ENCODE peak calls at places on chromosomes 6 and 20, in ten cellular contexts. One of them, this sample, is unnamed.

GRCh38 chr6:147106759-147107401 is 97.3 kb upstream of the STXBP5 start:
- DNase-seq in B cell: no peak
- DNase-seq in right lobe of liver: no peak
- DNase-seq in head of caudate nucleus: no peak
- DNase-seq in mucosa of descending colon: no peak
- DNase-seq in NCI-H510A treated with DMSO at 0.1 percent for 48 hours: no peak
- DNase-seq in epithelial cell of esophagus: peak
- DNase-seq in stromal cell of bone marrow: peak
- DNase-seq in aorta: peak
- DNase-seq in SHP77: peak
- DNase-seq in this sample: no peak

GRCh38 chr6:35415065-35415880 is 36.9 kb upstream of the FANCE start:
- DNase-seq in B cell: no peak
- DNase-seq in NCI-H510A treated with DMSO at 0.1 percent for 48 hours: peak
- DNase-seq in stromal cell of bone marrow: peak
- DNase-seq in mucosa of descending colon: peak
- DNase-seq in right lobe of liver: peak
- DNase-seq in head of caudate nucleus: peak
- DNase-seq in epithelial cell of esophagus: peak
- DNase-seq in SHP77: peak
- DNase-seq in aorta: peak
- DNase-seq in this sample: peak

GRCh38 chr20:3706774-3707507 is 5.5 kb downstream of the SIGLEC1 start:
- DNase-seq in NCI-H510A treated with DMSO at 0.1 percent for 48 hours: no peak
- DNase-seq in right lobe of liver: no peak
- DNase-seq in mucosa of descending colon: no peak
- DNase-seq in epithelial cell of esophagus: peak
- DNase-seq in stromal cell of bone marrow: peak
- DNase-seq in B cell: no peak
- DNase-seq in aorta: no peak
- DNase-seq in SHP77: no peak
- DNase-seq in head of caudate nucleus: no peak
- DNase-seq in this sample: peak

GRCh38 chr6:140320081-140320798 is 945.8 kb upstream of the CITED2 start:
- DNase-seq in B cell: peak
- DNase-seq in aorta: no peak
- DNase-seq in right lobe of liver: no peak
- DNase-seq in epithelial cell of esophagus: no peak
- DNase-seq in head of caudate nucleus: no peak
- DNase-seq in SHP77: no peak
- DNase-seq in NCI-H510A treated with DMSO at 0.1 percent for 48 hours: no peak
- DNase-seq in mucosa of descending colon: no peak
- DNase-seq in stromal cell of bone marrow: no peak
- DNase-seq in this sample: no peak

GRCh38 chr6:35711731-35712130 is 23.0 kb upstream of the FKBP5 start:
- DNase-seq in right lobe of liver: peak
- DNase-seq in NCI-H510A treated with DMSO at 0.1 percent for 48 hours: no peak
- DNase-seq in head of caudate nucleus: no peak
- DNase-seq in B cell: no peak
- DNase-seq in mucosa of descending colon: no peak
- DNase-seq in aorta: no peak
- DNase-seq in epithelial cell of esophagus: no peak
- DNase-seq in SHP77: no peak
- DNase-seq in stromal cell of bone marrow: no peak
- DNase-seq in this sample: no peak

GRCh38 chr6:28867078-28867414 is 56.7 kb downstream of the TRIM27 start:
- DNase-seq in head of caudate nucleus: peak
- DNase-seq in right lobe of liver: no peak
- DNase-seq in SHP77: peak
- DNase-seq in B cell: no peak
- DNase-seq in aorta: no peak
- DNase-seq in NCI-H510A treated with DMSO at 0.1 percent for 48 hours: no peak
- DNase-seq in epithelial cell of esophagus: peak
- DNase-seq in stromal cell of bone marrow: no peak
- DNase-seq in mucosa of descending colon: peak
- DNase-seq in this sample: no peak

GRCh38 chr6:82118150-82118562 is 129.4 kb downstream of the IBTK start:
- DNase-seq in right lobe of liver: no peak
- DNase-seq in aorta: no peak
- DNase-seq in epithelial cell of esophagus: peak
- DNase-seq in SHP77: no peak
- DNase-seq in mucosa of descending colon: no peak
- DNase-seq in B cell: no peak
- DNase-seq in head of caudate nucleus: no peak
- DNase-seq in NCI-H510A treated with DMSO at 0.1 percent for 48 hours: no peak
- DNase-seq in stromal cell of bone marrow: no peak
- DNase-seq in this sample: no peak

GRCh38 chr6:63635563-63636515 is at the start of gene PHF3:
- DNase-seq in epithelial cell of esophagus: peak
- DNase-seq in aorta: peak
- DNase-seq in B cell: peak
- DNase-seq in SHP77: peak
- DNase-seq in head of caudate nucleus: peak
- DNase-seq in NCI-H510A treated with DMSO at 0.1 percent for 48 hours: peak
- DNase-seq in right lobe of liver: peak
- DNase-seq in mucosa of descending colon: peak
- DNase-seq in stromal cell of bone marrow: peak
- DNase-seq in this sample: peak

GRCh38 chr6:161273356-161273751 is 507 bp downstream of the AGPAT4 start:
- DNase-seq in NCI-H510A treated with DMSO at 0.1 percent for 48 hours: no peak
- DNase-seq in SHP77: no peak
- DNase-seq in epithelial cell of esophagus: peak
- DNase-seq in mucosa of descending colon: no peak
- DNase-seq in B cell: peak
- DNase-seq in head of caudate nucleus: peak
- DNase-seq in right lobe of liver: no peak
- DNase-seq in stromal cell of bone marrow: peak
- DNase-seq in aorta: peak
- DNase-seq in this sample: peak

GRCh38 chr6:125066964-125067363 is 86.6 kb upstream of the TPD52L1 start:
- DNase-seq in epithelial cell of esophagus: peak
- DNase-seq in NCI-H510A treated with DMSO at 0.1 percent for 48 hours: no peak
- DNase-seq in head of caudate nucleus: no peak
- DNase-seq in stromal cell of bone marrow: no peak
- DNase-seq in aorta: no peak
- DNase-seq in right lobe of liver: no peak
- DNase-seq in B cell: no peak
- DNase-seq in mucosa of descending colon: no peak
- DNase-seq in SHP77: no peak
- DNase-seq in this sample: no peak

GRCh38 chr6:65448806-65449397 is 258.1 kb downstream of the EYS start:
- DNase-seq in stromal cell of bone marrow: no peak
- DNase-seq in SHP77: no peak
- DNase-seq in aorta: no peak
- DNase-seq in head of caudate nucleus: no peak
- DNase-seq in NCI-H510A treated with DMSO at 0.1 percent for 48 hours: no peak
- DNase-seq in epithelial cell of esophagus: no peak
- DNase-seq in B cell: no peak
- DNase-seq in right lobe of liver: no peak
- DNase-seq in mucosa of descending colon: no peak
- DNase-seq in this sample: no peak

GRCh38 chr6:105645166-105645565 is 242.3 kb upstream of the PREP start:
- DNase-seq in mucosa of descending colon: no peak
- DNase-seq in aorta: no peak
- DNase-seq in NCI-H510A treated with DMSO at 0.1 percent for 48 hours: no peak
- DNase-seq in right lobe of liver: no peak
- DNase-seq in stromal cell of bone marrow: no peak
- DNase-seq in B cell: no peak
- DNase-seq in head of caudate nucleus: no peak
- DNase-seq in epithelial cell of esophagus: no peak
- DNase-seq in SHP77: no peak
- DNase-seq in this sample: no peak

GRCh38 chr20:45630366-45630765 is 718 bp downstream of the WFDC9 start:
- DNase-seq in mucosa of descending colon: no peak
- DNase-seq in B cell: no peak
- DNase-seq in stromal cell of bone marrow: peak
- DNase-seq in right lobe of liver: no peak
- DNase-seq in head of caudate nucleus: no peak
- DNase-seq in SHP77: no peak
- DNase-seq in epithelial cell of esophagus: peak
- DNase-seq in aorta: no peak
- DNase-seq in NCI-H510A treated with DMSO at 0.1 percent for 48 hours: no peak
- DNase-seq in this sample: no peak

GRCh38 chr6:2848851-2849250 is 7.2 kb upstream of the SERPINB1 start:
- DNase-seq in B cell: peak
- DNase-seq in head of caudate nucleus: no peak
- DNase-seq in SHP77: no peak
- DNase-seq in aorta: no peak
- DNase-seq in right lobe of liver: no peak
- DNase-seq in mucosa of descending colon: peak
- DNase-seq in stromal cell of bone marrow: no peak
- DNase-seq in NCI-H510A treated with DMSO at 0.1 percent for 48 hours: peak
- DNase-seq in epithelial cell of esophagus: peak
- DNase-seq in this sample: peak

GRCh38 chr20:46512943-46513844 is at the start of gene ZNF334:
- DNase-seq in epithelial cell of esophagus: peak
- DNase-seq in stromal cell of bone marrow: peak
- DNase-seq in SHP77: no peak
- DNase-seq in B cell: peak
- DNase-seq in right lobe of liver: peak
- DNase-seq in NCI-H510A treated with DMSO at 0.1 percent for 48 hours: peak
- DNase-seq in aorta: peak
- DNase-seq in head of caudate nucleus: peak
- DNase-seq in mucosa of descending colon: peak
- DNase-seq in this sample: peak

GRCh38 chr6:34940030-34940434 is 51.0 kb downstream of the ANKS1A start:
- DNase-seq in SHP77: no peak
- DNase-seq in NCI-H510A treated with DMSO at 0.1 percent for 48 hours: no peak
- DNase-seq in right lobe of liver: no peak
- DNase-seq in B cell: no peak
- DNase-seq in stromal cell of bone marrow: no peak
- DNase-seq in head of caudate nucleus: no peak
- DNase-seq in aorta: no peak
- DNase-seq in mucosa of descending colon: no peak
- DNase-seq in epithelial cell of esophagus: no peak
- DNase-seq in this sample: no peak

GRCh38 chr6:80939936-80940335 is 812.5 kb downstream of the TENT5A start:
- DNase-seq in stromal cell of bone marrow: no peak
- DNase-seq in head of caudate nucleus: no peak
- DNase-seq in B cell: no peak
- DNase-seq in mucosa of descending colon: no peak
- DNase-seq in epithelial cell of esophagus: no peak
- DNase-seq in right lobe of liver: no peak
- DNase-seq in NCI-H510A treated with DMSO at 0.1 percent for 48 hours: no peak
- DNase-seq in SHP77: no peak
- DNase-seq in aorta: no peak
- DNase-seq in this sample: no peak

GRCh38 chr6:127516676-127517273 is 2.4 kb downstream of the MTCL3 start:
- DNase-seq in B cell: peak
- DNase-seq in SHP77: peak
- DNase-seq in mucosa of descending colon: peak
- DNase-seq in head of caudate nucleus: peak
- DNase-seq in aorta: no peak
- DNase-seq in epithelial cell of esophagus: peak
- DNase-seq in right lobe of liver: no peak
- DNase-seq in stromal cell of bone marrow: peak
- DNase-seq in NCI-H510A treated with DMSO at 0.1 percent for 48 hours: peak
- DNase-seq in this sample: peak

GRCh38 chr6:56851104-56851503 is 103.8 kb upstream of the BEND6 start:
- DNase-seq in NCI-H510A treated with DMSO at 0.1 percent for 48 hours: no peak
- DNase-seq in head of caudate nucleus: no peak
- DNase-seq in stromal cell of bone marrow: no peak
- DNase-seq in B cell: no peak
- DNase-seq in mucosa of descending colon: no peak
- DNase-seq in SHP77: no peak
- DNase-seq in epithelial cell of esophagus: peak
- DNase-seq in aorta: no peak
- DNase-seq in right lobe of liver: no peak
- DNase-seq in this sample: no peak

GRCh38 chr6:33073431-33073871 is at the start of gene HLA-DPA1:
- DNase-seq in right lobe of liver: no peak
- DNase-seq in head of caudate nucleus: peak
- DNase-seq in SHP77: no peak
- DNase-seq in B cell: peak
- DNase-seq in stromal cell of bone marrow: peak
- DNase-seq in epithelial cell of esophagus: peak
- DNase-seq in NCI-H510A treated with DMSO at 0.1 percent for 48 hours: no peak
- DNase-seq in aorta: peak
- DNase-seq in mucosa of descending colon: no peak
- DNase-seq in this sample: peak

GRCh38 chr6:158630944-158631616 is 13.5 kb downstream of the DYNLT1 start:
- DNase-seq in B cell: no peak
- DNase-seq in mucosa of descending colon: peak
- DNase-seq in NCI-H510A treated with DMSO at 0.1 percent for 48 hours: no peak
- DNase-seq in epithelial cell of esophagus: peak
- DNase-seq in right lobe of liver: peak
- DNase-seq in aorta: peak
- DNase-seq in SHP77: no peak
- DNase-seq in stromal cell of bone marrow: peak
- DNase-seq in head of caudate nucleus: no peak
- DNase-seq in this sample: no peak

GRCh38 chr6:68559052-68559451 is 76.0 kb upstream of the ADGRB3 start:
- DNase-seq in mucosa of descending colon: no peak
- DNase-seq in B cell: no peak
- DNase-seq in head of caudate nucleus: no peak
- DNase-seq in epithelial cell of esophagus: no peak
- DNase-seq in NCI-H510A treated with DMSO at 0.1 percent for 48 hours: peak
- DNase-seq in right lobe of liver: no peak
- DNase-seq in stromal cell of bone marrow: no peak
- DNase-seq in aorta: no peak
- DNase-seq in SHP77: peak
- DNase-seq in this sample: peak

GRCh38 chr6:3478341-3478740 is 21.5 kb upstream of the SLC22A23 start:
- DNase-seq in head of caudate nucleus: no peak
- DNase-seq in B cell: no peak
- DNase-seq in right lobe of liver: no peak
- DNase-seq in aorta: no peak
- DNase-seq in NCI-H510A treated with DMSO at 0.1 percent for 48 hours: no peak
- DNase-seq in stromal cell of bone marrow: no peak
- DNase-seq in mucosa of descending colon: no peak
- DNase-seq in SHP77: no peak
- DNase-seq in epithelial cell of esophagus: no peak
- DNase-seq in this sample: no peak

GRCh38 chr6:100440935-100441334 is 23.8 kb downstream of the SIM1 start:
- DNase-seq in NCI-H510A treated with DMSO at 0.1 percent for 48 hours: no peak
- DNase-seq in aorta: no peak
- DNase-seq in B cell: no peak
- DNase-seq in stromal cell of bone marrow: no peak
- DNase-seq in right lobe of liver: no peak
- DNase-seq in SHP77: no peak
- DNase-seq in head of caudate nucleus: no peak
- DNase-seq in mucosa of descending colon: no peak
- DNase-seq in epithelial cell of esophagus: no peak
- DNase-seq in this sample: no peak

GRCh38 chr20:23314714-23315498 is 35.7 kb upstream of the NXT1 start:
- DNase-seq in epithelial cell of esophagus: no peak
- DNase-seq in right lobe of liver: no peak
- DNase-seq in stromal cell of bone marrow: no peak
- DNase-seq in head of caudate nucleus: no peak
- DNase-seq in aorta: no peak
- DNase-seq in mucosa of descending colon: no peak
- DNase-seq in NCI-H510A treated with DMSO at 0.1 percent for 48 hours: no peak
- DNase-seq in SHP77: no peak
- DNase-seq in B cell: no peak
- DNase-seq in this sample: no peak

GRCh38 chr6:162726997-162727346 is 594 bp downstream of the PRKN start:
- DNase-seq in SHP77: no peak
- DNase-seq in epithelial cell of esophagus: peak
- DNase-seq in NCI-H510A treated with DMSO at 0.1 percent for 48 hours: no peak
- DNase-seq in B cell: no peak
- DNase-seq in head of caudate nucleus: no peak
- DNase-seq in aorta: no peak
- DNase-seq in mucosa of descending colon: no peak
- DNase-seq in right lobe of liver: no peak
- DNase-seq in stromal cell of bone marrow: no peak
- DNase-seq in this sample: peak

GRCh38 chr20:20276806-20277530 is 90.9 kb upstream of the INSM1 start:
- DNase-seq in SHP77: no peak
- DNase-seq in NCI-H510A treated with DMSO at 0.1 percent for 48 hours: peak
- DNase-seq in aorta: peak
- DNase-seq in B cell: no peak
- DNase-seq in stromal cell of bone marrow: no peak
- DNase-seq in mucosa of descending colon: no peak
- DNase-seq in right lobe of liver: no peak
- DNase-seq in head of caudate nucleus: peak
- DNase-seq in epithelial cell of esophagus: no peak
- DNase-seq in this sample: peak

GRCh38 chr20:3390759-3391500 is 16.5 kb downstream of the DNAAF9 start:
- DNase-seq in stromal cell of bone marrow: no peak
- DNase-seq in right lobe of liver: no peak
- DNase-seq in mucosa of descending colon: no peak
- DNase-seq in aorta: no peak
- DNase-seq in epithelial cell of esophagus: no peak
- DNase-seq in head of caudate nucleus: no peak
- DNase-seq in NCI-H510A treated with DMSO at 0.1 percent for 48 hours: no peak
- DNase-seq in SHP77: no peak
- DNase-seq in B cell: no peak
- DNase-seq in this sample: peak

This sample was measured in DMS53.